ENCODE peak calls at places on chromosomes 13 and 19, in four cellular contexts. F, Q, Y and C are unnamed samples. For H3K4me1, the result is how much of the 10 kb centered on the place peaks cover.

GRCh38 chr13:65990684-65991083 is 1239.5 kb downstream of the PCDH9 start:
- DNase-seq in F (no peak), Q (no peak), Y (no peak), C (no peak)

GRCh38 chr19:35986664-35987570 is 8.1 kb upstream of the SDHAF1 start:
- DNase-seq in F (no peak), Q (no peak), Y (no peak), C (peak)

GRCh38 chr13:112892759-112893569 is 76.0 kb upstream of the MCF2L start:
- DNase-seq in F (no peak), Q (no peak), Y (peak), C (no peak)

GRCh38 chr13:44719857-44720671 is 143.9 kb upstream of the TSC22D1 start:
- DNase-seq in F (no peak), Q (no peak), Y (no peak), C (peak)

GRCh38 chr19:16368385-16369305 is 44.0 kb downstream of the KLF2 start:
- DNase-seq in F (no peak), Q (no peak), Y (no peak), C (no peak)

GRCh38 chr13:40755082-40755755 is 15.8 kb downstream of the MRPS31 start:
- DNase-seq in F (no peak), Q (no peak), Y (no peak), C (no peak)

GRCh38 chr13:113471844-113472243 is 18.6 kb upstream of the ADPRHL1 start:
- DNase-seq in F (peak), Q (no peak), Y (no peak), C (no peak)

GRCh38 chr19:38538793-38539528 is 78.8 kb downstream of the MAP4K1 start:
- DNase-seq in F (no peak), Q (peak), Y (no peak), C (no peak)

GRCh38 chr13:31945202-31945978 is 86.2 kb upstream of the FRY start:
- DNase-seq in F (no peak), Q (peak), Y (peak), C (peak)

GRCh38 chr19:16001481-16002312 is 52.9 kb downstream of the OR10H4 start:
- DNase-seq in F (peak), Q (peak), Y (peak), C (peak)

GRCh38 chr19:50517704-50518075 is 4.0 kb upstream of the ASPDH start:
- DNase-seq in F (no peak), Q (no peak), Y (no peak), C (no peak)

GRCh38 chr19:50516456-50516855 is 2.7 kb upstream of the ASPDH start:
- DNase-seq in F (no peak), Q (no peak), Y (no peak), C (no peak)

GRCh38 chr19:50515168-50515561 is 1.5 kb upstream of the ASPDH start:
- DNase-seq in F (no peak), Q (no peak), Y (peak), C (no peak)

GRCh38 chr19:50518091-50519005 is 4.6 kb upstream of the ASPDH start:
- DNase-seq in F (no peak), Q (no peak), Y (peak), C (no peak)

DNA sequence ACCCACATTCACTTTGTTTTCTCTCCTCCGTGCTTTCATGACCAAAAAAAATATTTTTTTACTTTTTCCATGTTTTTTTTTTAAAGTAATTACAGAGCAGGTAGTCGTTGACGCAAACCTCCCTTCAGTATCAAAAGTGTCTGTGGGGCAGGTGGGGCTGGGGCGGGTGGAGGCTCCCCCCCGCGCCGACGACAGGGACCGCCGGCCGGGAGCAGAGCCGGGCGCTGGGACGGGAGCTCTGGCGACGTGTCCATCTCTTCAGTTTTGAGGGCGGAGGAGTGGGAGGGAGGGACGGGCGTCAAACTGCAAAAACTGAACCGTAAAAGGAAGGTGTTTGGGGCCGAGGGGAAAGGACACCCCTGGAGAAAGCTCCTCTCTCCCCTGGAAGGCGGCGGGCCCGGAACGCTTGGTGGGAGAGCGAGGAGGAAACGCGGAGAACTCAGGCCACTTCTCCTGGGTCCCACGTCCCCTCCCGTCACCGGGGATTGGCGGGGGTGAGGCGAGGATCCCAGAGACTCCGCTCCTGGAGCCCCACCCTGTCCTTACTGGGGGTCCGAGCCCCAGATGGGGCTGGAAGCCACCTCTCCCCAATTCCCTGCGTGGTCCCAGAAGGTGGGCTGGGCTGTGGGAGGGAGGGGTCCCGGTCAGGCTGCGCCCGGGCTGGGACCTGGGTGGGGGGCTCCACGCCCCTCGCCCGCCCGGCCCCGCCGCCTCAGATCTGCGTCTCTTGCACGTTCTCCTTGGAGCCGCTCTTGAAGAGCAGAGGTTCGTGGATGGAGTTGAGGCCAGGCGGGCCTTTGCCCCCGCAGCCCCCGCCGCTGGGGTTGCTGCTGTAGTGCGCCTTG is 3.4 kb upstream of the ASPDH start:
- DNase-seq in F (no peak), Q (no peak), Y (peak), C (no peak)
- H3K4me3 ChIP-seq in F (no peak), Q (peak), Y (no peak), C (no peak)

DNA sequence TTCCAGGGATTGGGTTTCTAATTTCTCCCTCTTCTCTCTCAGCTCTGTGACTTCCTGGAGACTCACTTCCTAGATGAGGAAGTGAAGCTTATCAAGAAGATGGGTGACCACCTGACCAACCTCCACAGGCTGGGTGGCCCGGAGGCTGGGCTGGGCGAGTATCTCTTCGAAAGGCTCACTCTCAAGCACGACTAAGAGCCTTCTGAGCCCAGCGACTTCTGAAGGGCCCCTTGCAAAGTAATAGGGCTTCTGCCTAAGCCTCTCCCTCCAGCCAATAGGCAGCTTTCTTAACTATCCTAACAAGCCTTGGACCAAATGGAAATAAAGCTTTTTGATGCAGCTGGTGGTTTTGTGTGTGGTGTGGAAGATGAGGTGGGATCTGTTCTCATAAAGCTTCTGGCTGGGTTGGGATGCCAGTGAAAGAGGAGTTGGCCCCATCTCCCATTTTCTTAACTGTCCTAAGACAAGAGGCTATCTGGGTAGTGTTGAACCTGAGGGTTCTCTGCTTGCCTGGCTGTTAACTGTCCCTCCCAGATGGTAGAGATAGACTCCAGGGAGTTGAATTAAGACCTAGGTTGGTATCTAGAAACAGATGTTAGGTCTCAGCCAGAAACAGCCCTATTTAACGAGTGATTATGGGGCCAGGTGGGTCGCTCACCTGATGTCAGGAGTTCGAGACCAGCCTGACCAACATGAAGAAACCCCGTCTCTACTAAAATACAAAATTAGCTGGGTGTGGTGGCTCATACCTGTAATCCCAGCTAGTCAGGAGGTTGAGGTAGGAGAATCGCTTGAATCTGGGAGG is 1.6 kb downstream of the FTL start:
- DNase-seq in F (no peak), Q (no peak), Y (no peak), C (peak)
- H3K4me1 ChIP-seq in F (half or more), Q (under half), Y (under half), C (half or more)

GRCh38 chr19:45508681-45508930 is 1.3 kb downstream of the VASP start:
- DNase-seq in F (no peak), Q (no peak), Y (no peak), C (no peak)

GRCh38 chr19:45511074-45511473 is 3.8 kb downstream of the VASP start:
- DNase-seq in F (no peak), Q (no peak), Y (no peak), C (no peak)

GRCh38 chr19:45508931-45509691 is 1.8 kb downstream of the VASP start:
- DNase-seq in F (peak), Q (no peak), Y (peak), C (peak)

GRCh38 chr19:45507864-45508680 is 793 bp downstream of the VASP start:
- DNase-seq in F (no peak), Q (no peak), Y (peak), C (peak)

GRCh38 chr19:45509692-45510015 is 2.4 kb downstream of the VASP start:
- DNase-seq in F (no peak), Q (no peak), Y (no peak), C (no peak)
- H3K4me3 ChIP-seq in F (peak), Q (peak), Y (peak), C (peak)

GRCh38 chr13:98482476-98483444 is 94.1 kb downstream of the STK24 start:
- DNase-seq in F (no peak), Q (peak), Y (peak), C (peak)

GRCh38 chr13:98485561-98485960 is 91.3 kb downstream of the STK24 start:
- DNase-seq in F (no peak), Q (no peak), Y (no peak), C (no peak)

GRCh38 chr13:98486412-98486811 is 90.5 kb downstream of the STK24 start:
- DNase-seq in F (no peak), Q (no peak), Y (no peak), C (no peak)

GRCh38 chr13:98483636-98484288 is 93.1 kb downstream of the STK24 start:
- DNase-seq in F (no peak), Q (no peak), Y (no peak), C (peak)

DNA sequence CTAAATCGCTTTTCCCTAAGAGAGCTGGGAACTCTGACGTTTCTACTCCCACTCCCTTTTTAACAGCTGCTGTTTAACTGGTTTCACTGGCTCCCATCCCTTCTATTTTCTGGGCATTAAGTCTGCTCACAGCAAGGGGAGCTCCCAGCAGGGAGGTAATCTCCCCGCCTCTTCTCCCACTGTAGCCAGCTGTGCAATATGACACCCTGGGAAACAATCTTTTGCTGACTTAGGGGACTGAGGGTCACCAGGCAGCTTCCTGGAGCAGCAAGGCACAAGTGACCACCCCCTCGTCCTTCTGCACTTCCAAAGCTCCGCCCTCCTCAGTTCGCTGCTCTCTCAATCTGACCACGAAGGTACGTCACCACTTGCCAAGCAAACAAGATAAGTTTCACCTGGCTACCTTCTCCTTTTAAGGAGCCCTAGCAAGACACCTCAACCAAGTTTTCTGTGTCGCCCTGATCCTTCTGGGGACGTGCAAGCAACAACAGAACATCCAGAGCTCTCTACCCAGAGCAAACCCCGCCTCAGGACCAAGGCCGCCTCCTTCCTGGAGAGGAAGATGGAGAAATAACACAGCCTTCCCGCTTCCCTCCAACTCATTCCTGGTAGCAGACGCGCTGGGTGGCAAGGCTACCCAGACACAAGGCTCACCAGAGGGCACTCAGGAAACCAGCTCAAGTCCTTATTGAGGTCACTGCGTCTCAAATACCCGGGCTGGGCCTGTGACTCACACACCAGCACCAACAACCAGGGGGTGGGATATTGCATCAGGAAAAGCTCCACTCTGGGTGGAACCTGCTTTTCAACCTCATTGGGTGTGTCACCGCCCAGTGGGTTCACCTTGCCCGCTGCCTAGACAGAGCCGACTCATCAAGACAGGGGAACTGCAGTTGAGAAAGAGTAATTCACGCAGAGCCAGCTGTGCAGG is 92.4 kb downstream of the STK24 start:
- DNase-seq in F (no peak), Q (peak), Y (peak), C (peak)
- H3K4me1 ChIP-seq in F (half or more), Q (under half), Y (under half), C (under half)

GRCh38 chr13:50713849-50714248 is 129.6 kb downstream of the DLEU7 start:
- DNase-seq in F (no peak), Q (peak), Y (no peak), C (peak)

GRCh38 chr13:50714886-50715285 is 128.6 kb downstream of the DLEU7 start:
- DNase-seq in F (no peak), Q (no peak), Y (no peak), C (no peak)

GRCh38 chr13:50712882-50713281 is 130.6 kb downstream of the DLEU7 start:
- DNase-seq in F (no peak), Q (no peak), Y (no peak), C (no peak)

GRCh38 chr13:50712469-50712868 is 131.0 kb downstream of the DLEU7 start:
- DNase-seq in F (no peak), Q (no peak), Y (no peak), C (no peak)

DNA sequence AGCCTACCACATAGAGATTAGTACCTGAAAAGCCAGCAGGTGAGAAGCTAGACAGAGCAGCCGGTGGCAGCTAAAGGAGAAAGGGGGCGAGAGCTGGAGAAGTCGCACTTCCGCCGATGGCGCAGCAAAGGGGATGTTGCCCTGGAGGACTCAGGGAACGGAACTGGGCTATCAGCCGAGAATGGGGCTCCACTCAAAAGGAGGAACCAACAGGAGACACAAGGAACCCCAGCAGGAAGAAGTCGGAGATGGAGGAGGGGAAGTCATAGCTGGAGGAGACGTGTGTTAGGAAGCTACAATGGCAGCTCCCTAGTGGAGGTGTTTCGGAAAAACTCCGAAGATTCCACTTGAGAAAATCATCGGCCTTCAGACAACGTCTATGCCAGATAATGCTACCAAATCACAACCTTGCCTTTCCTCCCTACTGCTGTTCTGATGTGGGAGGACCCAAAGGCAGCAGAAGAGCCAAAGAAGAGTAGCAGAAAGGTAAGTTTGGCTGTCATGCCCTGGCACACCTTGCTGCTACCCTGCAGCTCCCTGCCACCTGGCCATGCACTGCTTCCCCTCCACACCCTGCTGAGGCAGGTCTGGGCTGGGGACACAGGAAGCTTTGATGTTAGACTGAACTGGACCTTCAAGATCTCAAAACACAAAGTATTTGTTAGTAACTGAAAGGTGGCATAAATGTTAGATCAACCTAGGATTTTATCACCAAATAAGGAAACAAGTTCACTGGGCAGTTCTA is 127.9 kb downstream of the DLEU7 start:
- DNase-seq in F (no peak), Q (no peak), Y (no peak), C (no peak)
- H3K4me3 ChIP-seq in F (peak), Q (no peak), Y (no peak), C (no peak)

GRCh38 chr19:44808463-44809371 is at the start of gene BCAM:
- DNase-seq in F (no peak), Q (peak), Y (peak), C (peak)

GRCh38 chr19:44803442-44804428 is 5.2 kb upstream of the BCAM start:
- DNase-seq in F (no peak), Q (no peak), Y (no peak), C (no peak)

GRCh38 chr19:44807652-44808462 is 1.0 kb upstream of the BCAM start:
- DNase-seq in F (no peak), Q (peak), Y (peak), C (peak)

GRCh38 chr19:44807162-44807561 is 1.7 kb upstream of the BCAM start:
- DNase-seq in F (no peak), Q (peak), Y (no peak), C (no peak)

GRCh38 chr19:44806271-44806670 is 2.6 kb upstream of the BCAM start:
- DNase-seq in F (no peak), Q (peak), Y (no peak), C (no peak)
- H3K4me1 ChIP-seq in F (under half), Q (under half), Y (under half), C (under half)

DNA sequence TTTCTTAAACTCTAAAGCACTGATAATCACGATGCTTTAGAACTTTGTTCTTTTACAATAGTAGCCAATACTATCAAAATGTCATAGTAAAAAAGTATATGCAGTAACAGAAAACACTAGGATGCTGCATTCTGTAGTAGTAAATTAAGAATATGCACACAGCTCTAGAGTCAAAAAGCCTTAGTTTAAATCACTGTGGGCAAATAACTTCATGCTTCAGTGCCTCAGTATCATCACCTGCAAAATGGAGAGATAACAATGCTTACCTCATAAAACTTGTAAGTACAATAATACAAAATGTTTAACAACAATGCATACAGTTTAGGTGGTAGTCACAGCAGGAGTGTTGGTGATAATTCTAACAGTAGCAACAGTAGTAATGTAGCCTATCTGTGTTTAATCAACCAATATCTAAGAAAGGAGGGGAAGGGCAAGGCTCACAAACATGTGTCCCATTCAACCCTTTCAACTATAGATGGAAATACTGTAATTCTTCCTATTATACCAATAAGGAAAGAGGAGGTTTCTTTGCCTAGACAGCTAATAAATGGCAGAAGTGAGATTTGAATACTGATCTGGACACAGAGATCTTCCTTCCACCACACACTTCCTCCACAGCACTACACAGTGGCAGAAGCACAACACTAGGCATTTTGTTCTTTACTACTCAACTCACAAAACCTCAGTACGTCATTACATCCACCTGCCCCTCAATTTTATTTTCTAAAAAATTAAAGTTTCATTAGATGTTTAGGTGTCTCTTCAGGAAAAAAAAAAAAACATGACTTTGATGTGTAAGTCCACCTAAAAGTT is 4.6 kb downstream of the RBM26 start:
- DNase-seq in F (no peak), Q (no peak), Y (no peak), C (no peak)
- H3K4me3 ChIP-seq in F (no peak), Q (no peak), Y (no peak), C (peak)

GRCh38 chr13:105273665-105274222 is 1261.7 kb downstream of the EFNB2 start:
- DNase-seq in F (no peak), Q (no peak), Y (no peak), C (no peak)
- H3K4me1 ChIP-seq in F (under half), Q (under half), Y (under half), C (under half)